ENCODE peak calls at places on chromosomes 16 and 17, in four cellular contexts. One of them, this sample, is unnamed.

GRCh38 chr16:2174396-2175131 is 19.0 kb downstream of the TRAF7 start:
- DNase-seq in SHP77: no peak
- DNase-seq in AG08395: no peak
- DNase-seq in tibial nerve: no peak
- DNase-seq in this sample: no peak

GRCh38 chr17:74677558-74678466 is 34.9 kb downstream of the CD300LF start:
- DNase-seq in SHP77: peak
- DNase-seq in tibial nerve: peak
- DNase-seq in AG08395: peak
- DNase-seq in this sample: peak

GRCh38 chr17:142102-142661 is 4.8 kb downstream of the SCGB1C2 start:
- DNase-seq in tibial nerve: no peak
- DNase-seq in AG08395: peak
- DNase-seq in SHP77: peak
- DNase-seq in this sample: no peak

GRCh38 chr16:71441348-71441781 is 489 bp downstream of the TLE7 start:
- DNase-seq in AG08395: no peak
- DNase-seq in SHP77: no peak
- DNase-seq in tibial nerve: no peak
- DNase-seq in this sample: no peak

GRCh38 chr16:25109643-25110042 is 1.9 kb upstream of the LCMT1 start:
- DNase-seq in tibial nerve: no peak
- DNase-seq in SHP77: peak
- DNase-seq in AG08395: peak
- DNase-seq in this sample: peak

GRCh38 chr17:80726558-80727408 is 182.1 kb downstream of the RPTOR start:
- DNase-seq in SHP77: no peak
- DNase-seq in AG08395: no peak
- DNase-seq in tibial nerve: no peak
- DNase-seq in this sample: no peak

GRCh38 chr16:64933890-64934289 is 188.0 kb downstream of the CDH11 start:
- DNase-seq in SHP77: no peak
- DNase-seq in AG08395: no peak
- DNase-seq in tibial nerve: no peak
- DNase-seq in this sample: no peak

GRCh38 chr16:75062135-75062943 is 54.2 kb downstream of the LDHD start:
- DNase-seq in SHP77: no peak
- DNase-seq in AG08395: no peak
- DNase-seq in tibial nerve: no peak
- DNase-seq in this sample: no peak

GRCh38 chr16:54275956-54276355 is 10.6 kb downstream of the IRX3 start:
- DNase-seq in tibial nerve: no peak
- DNase-seq in AG08395: no peak
- DNase-seq in SHP77: no peak
- DNase-seq in this sample: no peak

GRCh38 chr16:84340305-84341040 is 27.9 kb upstream of the ATP2C2 start:
- DNase-seq in tibial nerve: no peak
- DNase-seq in AG08395: no peak
- DNase-seq in SHP77: no peak
- DNase-seq in this sample: peak

GRCh38 chr16:81678326-81679095 is 100.6 kb upstream of the PLCG2 start:
- DNase-seq in SHP77: no peak
- DNase-seq in tibial nerve: no peak
- DNase-seq in AG08395: no peak
- DNase-seq in this sample: no peak

GRCh38 chr16:56988161-56988947 is 1.0 kb upstream of the NLRC5 start:
- DNase-seq in tibial nerve: no peak
- DNase-seq in AG08395: peak
- DNase-seq in SHP77: no peak
- DNase-seq in this sample: no peak

GRCh38 chr16:47646914-47647313 is 185.8 kb downstream of the PHKB start:
- DNase-seq in AG08395: no peak
- DNase-seq in SHP77: no peak
- DNase-seq in tibial nerve: no peak
- DNase-seq in this sample: no peak

This sample was measured in hepatocyte.